ENCODE peak calls at places on chromosomes 11 and 22, in ten cellular contexts. R is body of pancreas, F is A549, B is HCT116, T is uterus, Y is lower leg skin, H is K562, U is heart left ventricle, W is adrenal gland, D is suprapubic skin. V is an unnamed sample.

GRCh38 chr22:33922268-33922667 is 2.0 kb upstream of the LARGE1 start:
- DNase-seq in R (peak; percentile 57), F (no peak), B (no peak), T (peak; percentile 51), Y (peak; percentile 16), H (no peak), U (no peak), W (peak; percentile 49), D (peak; percentile 72), V (peak; percentile 60)

GRCh38 chr11:86952221-86952875 is 2.8 kb downstream of the FZD4 start:
- DNase-seq in R (no peak), F (no peak), B (no peak), T (no peak), Y (no peak), H (no peak), U (no peak), W (no peak), D (no peak), V (no peak)

GRCh38 chr11:2077061-2077802 is 62.0 kb downstream of the IGF2 start:
- DNase-seq in R (no peak), F (peak; percentile 51), B (no peak), T (no peak), Y (no peak), H (no peak), U (no peak), W (no peak), D (no peak), V (no peak)

GRCh38 chr11:37500425-37500824 is 902.4 kb upstream of the RAG2 start:
- DNase-seq in R (no peak), F (no peak), B (no peak), T (no peak), Y (no peak), H (no peak), U (no peak), W (no peak), D (no peak), V (no peak)

GRCh38 chr22:39917776-39918493 is 17.1 kb downstream of the GRAP2 start:
- DNase-seq in R (no peak), F (no peak), B (no peak), T (no peak), Y (no peak), H (no peak), U (no peak), W (peak; percentile 10), D (no peak), V (no peak)

GRCh38 chr11:3051435-3052108 is 5.7 kb downstream of the CARS1 start:
- DNase-seq in R (no peak), F (no peak), B (no peak), T (no peak), Y (no peak), H (no peak), U (no peak), W (no peak), D (no peak), V (no peak)

GRCh38 chr11:46134540-46134939 is 13.3 kb upstream of the PHF21A start:
- DNase-seq in R (no peak), F (no peak), B (no peak), T (no peak), Y (no peak), H (no peak), U (no peak), W (no peak), D (no peak), V (no peak)

GRCh38 chr11:1565173-1565903 is 6.7 kb downstream of the DUSP8 start:
- DNase-seq in R (peak; percentile 71), F (no peak), B (no peak), T (no peak), Y (no peak), H (no peak), U (peak; percentile 61), W (peak; percentile 17), D (peak; percentile 63), V (no peak)

DNA sequence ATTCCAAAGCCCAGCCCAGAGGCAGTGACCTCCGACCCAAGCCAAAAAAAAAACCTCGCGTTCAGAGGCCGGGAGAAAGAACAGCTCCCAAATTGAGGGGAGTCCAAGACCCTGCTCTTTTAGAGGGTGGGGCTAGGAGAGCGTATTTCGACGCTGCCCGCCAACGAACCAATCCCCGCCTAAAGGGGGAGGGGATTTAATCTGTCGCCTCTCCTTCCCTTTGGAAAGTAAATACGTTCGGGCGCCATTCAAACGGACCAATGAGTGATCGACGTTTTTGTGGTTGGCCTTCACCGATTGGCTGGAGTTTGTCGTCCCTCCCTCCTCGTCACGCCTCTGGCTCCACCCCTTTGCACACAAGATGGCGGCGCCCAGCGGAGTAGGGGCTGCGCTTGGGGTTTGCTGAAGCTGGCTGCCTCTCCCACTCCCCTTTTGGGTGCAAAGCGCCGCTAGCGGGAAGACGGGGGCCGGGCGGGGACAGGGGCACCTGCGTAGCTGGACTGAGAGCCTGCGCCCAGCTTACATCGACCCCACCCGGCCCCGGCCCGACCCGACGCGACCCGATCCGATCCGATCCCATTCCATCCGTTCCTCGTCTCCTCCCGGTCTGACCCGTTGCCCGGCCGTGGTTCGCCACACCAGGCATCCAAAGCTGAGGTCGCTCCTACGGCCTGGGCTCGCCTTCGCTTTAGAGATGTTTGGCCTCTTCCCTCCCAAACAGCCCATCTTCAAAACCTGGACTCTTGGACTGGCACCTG is at the start of gene RNF26:
- DNase-seq in R (peak; percentile 96), F (peak; percentile 97), B (peak; percentile 97), T (peak; percentile 98), Y (peak; percentile 98), H (peak; percentile 99), U (peak; percentile 94), W (peak; percentile 97), D (peak; percentile 98), V (peak; percentile 98)
- TF ChIP-seq POLR2A in R (peak; percentile 80), F (peak; percentile 53), B (no peak), T (peak; percentile 59), Y (peak; percentile 50), H (peak; percentile 87), U (peak; percentile 48), W (peak; percentile 30), D (peak; percentile 49), V (peak; percentile 47)

GRCh38 chr22:23519442-23520177 is 60.5 kb downstream of the IGLL1 start:
- DNase-seq in R (no peak), F (no peak), B (no peak), T (no peak), Y (no peak), H (no peak), U (peak; percentile 54), W (no peak), D (no peak), V (no peak)

GRCh38 chr22:23522642-23523251 is 57.3 kb downstream of the IGLL1 start:
- DNase-seq in R (no peak), F (no peak), B (no peak), T (no peak), Y (no peak), H (peak; percentile 25), U (peak; percentile 66), W (no peak), D (no peak), V (no peak)

GRCh38 chr22:23523746-23524145 is 56.3 kb downstream of the IGLL1 start:
- DNase-seq in R (no peak), F (no peak), B (no peak), T (no peak), Y (no peak), H (no peak), U (peak; percentile 19), W (no peak), D (no peak), V (no peak)

GRCh38 chr22:23520875-23521441 is 59.1 kb downstream of the IGLL1 start:
- DNase-seq in R (peak; percentile 29), F (peak; percentile 15), B (no peak), T (no peak), Y (no peak), H (peak; percentile 33), U (peak; percentile 66), W (no peak), D (no peak), V (no peak)

GRCh38 chr22:23521442-23522113 is 58.5 kb downstream of the IGLL1 start:
- DNase-seq in R (peak; percentile 95), F (peak; percentile 70), B (peak; percentile 46), T (peak; percentile 86), Y (peak; percentile 78), H (peak; percentile 93), U (peak; percentile 95), W (peak; percentile 94), D (peak; percentile 91), V (peak; percentile 92)
- TF ChIP-seq POLR2A in R (peak; percentile 58), F (no peak), B (peak; percentile 41), T (peak; percentile 70), Y (no peak), H (peak; percentile 39), U (peak; percentile 71), W (peak; percentile 43), D (peak; percentile 23), V (no peak)

DNA sequence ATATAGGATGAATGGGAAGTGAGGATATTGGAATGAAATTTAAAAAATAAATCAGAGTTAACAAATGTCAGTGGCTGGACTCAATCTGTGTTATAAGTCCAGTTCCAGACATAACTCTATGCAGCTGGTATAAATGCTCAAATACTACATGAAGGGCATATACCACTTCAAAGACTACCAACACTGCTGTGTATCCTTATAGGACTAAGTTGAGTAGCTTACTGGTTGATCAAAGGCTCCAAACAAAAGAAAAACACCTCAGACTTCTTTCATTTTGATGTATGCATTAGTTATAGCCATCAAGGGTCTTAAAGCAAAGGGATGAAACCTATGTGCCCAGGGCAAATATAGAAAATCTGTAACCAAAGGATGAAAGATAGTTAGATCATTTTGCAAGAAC is 86.2 kb downstream of the PAK1 start:
- DNase-seq in R (no peak), F (no peak), B (no peak), T (no peak), Y (no peak), H (no peak), U (no peak), W (no peak), D (no peak), V (no peak)
- TF ChIP-seq POLR2A in R (no peak), F (no peak), B (no peak), T (no peak), Y (no peak), H (no peak), U (no peak), W (no peak), D (no peak), V (no peak)

GRCh38 chr11:78190374-78190773 is 1.7 kb downstream of the USP35 start:
- DNase-seq in R (no peak), F (no peak), B (no peak), T (no peak), Y (no peak), H (no peak), U (no peak), W (peak; percentile 27), D (peak; percentile 42), V (peak; percentile 41)

GRCh38 chr11:78193806-78194205 is 5.1 kb downstream of the USP35 start:
- DNase-seq in R (peak; percentile 7), F (no peak), B (no peak), T (no peak), Y (no peak), H (no peak), U (no peak), W (peak; percentile 6), D (peak; percentile 53), V (no peak)

GRCh38 chr11:78192911-78193341 is 4.2 kb downstream of the USP35 start:
- DNase-seq in R (peak; percentile 8), F (no peak), B (no peak), T (no peak), Y (no peak), H (no peak), U (no peak), W (peak; percentile 49), D (no peak), V (no peak)

GRCh38 chr11:78190871-78191538 is 2.3 kb downstream of the USP35 start:
- DNase-seq in R (peak; percentile 1), F (no peak), B (no peak), T (no peak), Y (no peak), H (no peak), U (no peak), W (peak; percentile 13), D (peak; percentile 49), V (no peak)

DNA sequence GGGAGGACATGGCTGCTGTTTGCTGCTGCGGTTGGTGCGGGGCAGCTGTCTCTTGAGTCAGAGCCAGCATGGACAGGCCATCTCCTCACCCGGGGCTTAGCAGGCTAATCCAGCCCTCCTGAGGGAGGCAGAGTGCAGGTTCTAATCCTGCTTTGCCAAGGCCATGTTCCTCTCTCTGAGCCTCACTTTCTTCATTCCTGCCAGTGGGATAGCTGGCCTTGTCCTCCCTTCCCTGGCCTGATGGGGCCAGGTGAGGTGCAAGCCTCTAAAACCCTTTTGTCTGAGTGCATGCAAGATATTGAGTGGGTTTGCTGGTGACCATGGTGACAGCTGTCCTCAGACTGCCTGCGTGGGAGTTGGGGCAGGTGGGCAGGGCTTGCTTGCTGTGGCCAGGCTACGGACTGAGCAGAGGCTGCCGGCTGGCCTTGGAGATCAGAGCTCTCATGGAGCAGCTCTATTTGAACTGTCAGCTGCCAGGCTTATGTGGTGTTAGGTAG is 3.6 kb downstream of the USP35 start:
- DNase-seq in R (peak; percentile 95), F (no peak), B (no peak), T (no peak), Y (no peak), H (peak; percentile 55), U (no peak), W (peak; percentile 65), D (peak; percentile 49), V (no peak)
- TF ChIP-seq POLR2A in R (peak; percentile 59), F (no peak), B (no peak), T (no peak), Y (no peak), H (no peak), U (no peak), W (no peak), D (no peak), V (no peak)

V was measured in Peyer's patch.